ENCODE peak calls at places on chromosomes 12 and 14, in nine cellular contexts. W is astrocyte, Z is H1, P is IMR-90, S is fibroblast of lung, N is OCI-LY7, V is A549, E is PC-3, B is SK-N-SH. F is an unnamed sample.

GRCh38 chr12:12720637-12721250 is 3.6 kb downstream of the CDKN1B start:
- DNase-seq in S (no peak), N (no peak), V (peak), E (peak), W (no peak), P (no peak), Z (no peak), B (no peak), F (no peak)

GRCh38 chr12:116539905-116540482 is 19.2 kb upstream of the MAP1LC3B2 start:
- DNase-seq in N (no peak), E (peak), V (no peak), P (peak), Z (no peak), B (peak), S (peak), W (peak), F (peak)

GRCh38 chr14:27236601-27237000 is 638.8 kb upstream of the NOVA1 start:
- DNase-seq in W (no peak), S (no peak), V (no peak), N (no peak), B (no peak), E (no peak), P (no peak), Z (no peak), F (no peak)

GRCh38 chr14:100525615-100526014 is 61.6 kb downstream of the BEGAIN start:
- DNase-seq in W (no peak), V (no peak), E (no peak), S (no peak), N (no peak), Z (no peak), P (no peak), B (no peak), F (no peak)

GRCh38 chr14:21454843-21455550 is 926 bp downstream of the CHD8 start:
- DNase-seq in S (no peak), W (no peak), N (peak), Z (no peak), E (no peak), P (peak), V (no peak), B (peak), F (peak)

GRCh38 chr12:113384778-113385177 is 18.9 kb downstream of the SDS start:
- DNase-seq in S (no peak), W (no peak), B (no peak), V (no peak), N (no peak), Z (no peak), E (no peak), P (no peak), F (no peak)

GRCh38 chr14:45048385-45048784 is 35.5 kb upstream of the PRPF39 start:
- DNase-seq in N (no peak), S (no peak), V (no peak), Z (no peak), E (no peak), W (no peak), P (no peak), B (no peak), F (no peak)

GRCh38 chr12:43964966-43965365 is 129.1 kb downstream of the TMEM117 start:
- DNase-seq in S (peak), N (no peak), P (peak), E (no peak), V (peak), W (peak), B (no peak), Z (no peak), F (no peak)

GRCh38 chr12:93148412-93148811 is 219.3 kb upstream of the EEA1 start:
- DNase-seq in B (no peak), S (no peak), V (no peak), P (no peak), E (no peak), W (no peak), N (no peak), Z (no peak), F (no peak)

GRCh38 chr12:79766705-79767464 is 76.1 kb upstream of the PAWR start:
- DNase-seq in B (no peak), N (no peak), E (no peak), V (no peak), Z (no peak), P (peak), S (no peak), W (peak), F (no peak)

GRCh38 chr14:59195898-59196297 is 7.4 kb downstream of the DAAM1 start:
- DNase-seq in P (no peak), W (no peak), E (no peak), N (no peak), Z (no peak), S (no peak), V (no peak), B (no peak), F (no peak)

DNA sequence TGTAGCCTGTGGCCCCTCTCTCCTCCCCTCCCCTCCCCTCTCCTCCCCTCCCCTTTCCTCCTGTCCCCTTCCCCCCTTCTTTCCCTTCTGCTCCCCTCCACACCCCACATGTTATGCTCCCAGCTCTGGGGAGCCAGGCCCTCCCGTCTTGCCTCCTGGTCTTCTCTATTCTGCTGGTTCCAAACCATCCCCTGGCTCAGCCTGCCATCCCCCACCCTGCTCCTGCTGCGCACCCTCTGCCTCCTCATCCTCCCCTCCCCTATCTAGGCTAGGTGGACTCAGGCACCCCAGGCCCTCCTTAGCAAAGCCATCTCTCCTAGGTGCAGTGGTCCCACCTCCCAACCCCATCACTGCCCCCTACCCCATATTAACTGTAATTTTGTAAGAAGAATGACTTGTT is 99.5 kb downstream of the CALM1 start:
- DNase-seq in B (peak), Z (peak), E (no peak), S (no peak), V (no peak), W (no peak), P (no peak), N (no peak), F (no peak)
- H3K27ac ChIP-seq in B (no peak), Z (no peak), E (no peak), S (no peak), V (no peak), W (no peak), P (no peak), N (no peak), F (no peak)

DNA sequence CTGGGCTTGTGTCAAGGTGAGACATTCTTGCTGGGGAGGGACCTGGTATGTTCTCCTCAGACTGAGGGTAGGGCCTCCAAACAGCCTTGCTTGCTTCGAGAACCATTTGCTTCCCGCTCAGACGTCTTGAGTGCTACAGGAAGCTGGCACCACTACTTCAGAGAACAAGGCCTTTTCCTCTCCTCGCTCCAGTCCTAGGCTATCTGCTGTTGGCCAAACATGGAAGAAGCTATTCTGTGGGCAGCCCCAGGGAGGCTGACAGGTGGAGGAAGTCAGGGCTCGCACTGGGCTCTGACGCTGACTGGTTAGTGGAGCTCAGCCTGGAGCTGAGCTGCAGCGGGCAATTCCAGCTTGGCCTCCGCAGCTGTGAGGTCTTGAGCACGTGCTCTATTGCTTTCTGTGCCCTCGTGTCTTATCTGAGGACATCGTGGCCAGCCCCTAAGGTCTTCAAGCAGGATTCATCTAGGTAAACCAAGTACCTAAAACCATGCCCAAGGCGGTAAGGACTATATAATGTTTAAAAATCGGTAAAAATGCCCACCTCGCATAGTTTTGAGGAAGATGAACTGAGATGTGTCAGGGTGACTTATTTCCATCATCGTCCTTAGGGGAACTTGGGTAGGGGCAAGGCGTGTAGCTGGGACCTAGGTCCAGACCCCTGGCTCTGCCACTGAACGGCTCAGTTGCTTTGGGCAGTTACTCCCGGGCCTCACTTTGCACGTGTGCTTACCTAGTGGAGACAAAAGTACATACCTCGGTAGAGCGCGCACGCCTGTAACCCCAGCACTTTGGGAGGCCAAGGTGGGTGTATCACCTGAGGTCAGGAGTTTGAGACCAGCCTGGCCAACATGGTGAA is 4.3 kb downstream of the GAPDH start:
- DNase-seq in Z (no peak), B (peak), S (no peak), P (peak), N (peak), V (peak), E (peak), W (peak), F (no peak)
- H3K4me2 ChIP-seq in Z (no peak), B (peak), S (no peak), P (no peak), N (peak), V (peak), E (no peak), W (peak), F (no peak)

GRCh38 chr12:54415223-54415929 is 3.7 kb downstream of the ITGA5 start:
- DNase-seq in E (no peak), W (no peak), S (no peak), N (no peak), B (no peak), P (no peak), Z (no peak), V (no peak), F (no peak)

GRCh38 chr12:54413284-54414190 is 5.5 kb downstream of the ITGA5 start:
- DNase-seq in N (peak), W (peak), B (no peak), E (no peak), S (no peak), Z (no peak), P (no peak), V (no peak), F (no peak)

GRCh38 chr12:54412786-54413185 is 6.3 kb downstream of the ITGA5 start:
- DNase-seq in W (no peak), S (no peak), N (no peak), Z (peak), E (no peak), B (no peak), P (no peak), V (no peak), F (no peak)

GRCh38 chr12:54412348-54412747 is 6.7 kb downstream of the ITGA5 start:
- DNase-seq in V (no peak), P (no peak), S (no peak), W (no peak), E (no peak), N (no peak), B (no peak), Z (peak), F (no peak)

GRCh38 chr12:54414191-54414525 is 4.9 kb downstream of the ITGA5 start:
- DNase-seq in E (no peak), N (no peak), S (no peak), Z (no peak), P (no peak), B (no peak), V (no peak), W (no peak), F (no peak)
- H3K4me3 ChIP-seq in E (no peak), N (no peak), S (peak), Z (no peak), P (no peak), B (no peak), V (no peak), W (no peak), F (no peak)

DNA sequence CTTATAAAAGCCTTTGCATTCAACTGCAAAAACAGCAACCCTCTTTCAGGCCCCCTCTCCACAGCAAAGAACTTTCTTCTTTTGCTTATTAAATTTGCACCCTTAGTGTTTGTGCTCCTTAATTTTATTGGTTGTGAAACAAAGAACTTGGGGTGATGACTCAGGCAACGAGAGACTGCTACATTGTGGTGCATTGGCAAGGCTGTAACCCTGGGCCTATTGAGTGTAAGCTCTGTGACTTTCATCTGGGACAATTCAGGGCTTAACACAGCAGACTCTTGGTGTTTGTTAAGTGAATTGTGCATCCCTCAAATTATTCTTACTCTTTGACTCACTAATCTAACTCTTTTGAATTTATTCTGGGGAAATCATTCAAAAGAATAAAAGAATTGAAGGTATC is 149.2 kb downstream of the RPAP3 start:
- DNase-seq in N (no peak), V (no peak), P (no peak), Z (no peak), S (no peak), W (no peak), E (no peak), B (no peak), F (no peak)
- H3K27ac ChIP-seq in N (no peak), V (no peak), P (no peak), Z (no peak), S (no peak), W (no peak), E (no peak), B (no peak), F (no peak)

GRCh38 chr14:73502017-73502619 is 11.4 kb downstream of the RIOX1 start:
- DNase-seq in V (no peak), Z (no peak), P (no peak), S (peak), N (no peak), W (no peak), E (no peak), B (no peak), F (no peak)

GRCh38 chr14:73500360-73500759 is 9.6 kb downstream of the RIOX1 start:
- DNase-seq in S (no peak), P (no peak), N (no peak), B (no peak), E (peak), W (no peak), V (peak), Z (no peak), F (no peak)

DNA sequence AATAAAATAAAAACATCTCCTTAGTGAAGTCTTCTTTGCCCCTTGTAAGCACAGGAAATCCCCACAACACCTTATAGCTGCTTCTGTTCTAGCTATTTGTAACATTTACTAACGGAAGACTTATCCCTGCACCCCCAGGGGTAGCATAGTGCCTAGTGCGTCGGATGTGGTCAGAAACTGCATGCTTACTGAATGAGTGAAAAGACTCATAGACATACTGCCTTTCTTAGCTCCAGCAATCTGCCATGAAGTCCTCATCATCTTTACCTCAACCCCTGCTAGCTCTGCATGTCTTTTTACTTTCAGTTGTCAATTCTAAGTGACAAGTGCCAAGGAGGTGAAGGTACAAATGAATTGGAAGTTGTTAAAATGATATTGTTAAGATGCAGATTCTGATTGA is 12.9 kb downstream of the RIOX1 start:
- DNase-seq in E (no peak), W (peak), B (no peak), N (peak), P (peak), V (no peak), S (peak), Z (no peak), F (no peak)
- H3K4me2 ChIP-seq in E (no peak), W (peak), B (no peak), N (no peak), P (no peak), V (no peak), S (no peak), Z (no peak), F (no peak)

DNA sequence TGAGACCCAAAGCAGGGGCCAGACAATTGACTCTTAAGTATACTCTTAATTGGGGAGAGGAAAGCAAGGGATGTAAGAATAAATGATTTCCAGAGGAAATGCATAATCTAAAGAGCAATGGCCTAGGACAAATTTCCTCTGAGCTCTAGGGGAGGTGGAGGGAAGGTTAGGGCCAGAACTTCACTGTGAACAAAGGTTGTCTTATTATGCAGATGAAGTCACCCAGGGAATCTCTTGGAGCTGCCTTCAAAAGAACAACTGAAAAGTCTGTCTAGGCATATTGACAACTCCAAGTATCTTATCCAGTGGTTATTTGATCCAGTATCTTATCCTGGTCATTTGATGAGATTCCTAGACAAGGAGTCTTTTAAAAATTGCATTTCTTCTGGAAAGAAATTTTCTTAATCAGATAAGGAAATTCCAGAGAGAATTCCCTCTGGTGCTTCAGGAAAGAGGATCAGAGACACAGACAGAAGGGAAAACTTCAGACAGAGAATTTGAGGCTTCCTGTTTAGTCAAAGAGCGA is 16.5 kb upstream of the SMIM10L1 start:
- DNase-seq in Z (no peak), P (no peak), W (no peak), B (no peak), S (no peak), V (no peak), N (no peak), E (no peak), F (no peak)
- H3K4me3 ChIP-seq in Z (no peak), P (no peak), W (no peak), B (no peak), S (no peak), V (no peak), N (no peak), E (no peak), F (no peak)

GRCh38 chr14:94389731-94390371 is 1.4 kb upstream of the SERPINA1 start:
- DNase-seq in E (no peak), S (no peak), V (no peak), B (no peak), Z (no peak), N (no peak), P (no peak), W (no peak), F (no peak)

GRCh38 chr14:94387051-94388026 is 1.1 kb downstream of the SERPINA1 start:
- DNase-seq in B (no peak), W (no peak), Z (no peak), E (no peak), P (no peak), N (no peak), S (peak), V (no peak), F (no peak)

GRCh38 chr14:94390372-94391086 is 2.1 kb upstream of the SERPINA1 start:
- DNase-seq in Z (no peak), S (no peak), N (no peak), B (no peak), V (no peak), W (no peak), E (peak), P (no peak), F (no peak)

GRCh38 chr14:94388027-94388895 is at the start of gene SERPINA1:
- DNase-seq in V (no peak), S (no peak), Z (no peak), P (peak), W (peak), E (peak), B (no peak), N (no peak), F (peak)

DNA sequence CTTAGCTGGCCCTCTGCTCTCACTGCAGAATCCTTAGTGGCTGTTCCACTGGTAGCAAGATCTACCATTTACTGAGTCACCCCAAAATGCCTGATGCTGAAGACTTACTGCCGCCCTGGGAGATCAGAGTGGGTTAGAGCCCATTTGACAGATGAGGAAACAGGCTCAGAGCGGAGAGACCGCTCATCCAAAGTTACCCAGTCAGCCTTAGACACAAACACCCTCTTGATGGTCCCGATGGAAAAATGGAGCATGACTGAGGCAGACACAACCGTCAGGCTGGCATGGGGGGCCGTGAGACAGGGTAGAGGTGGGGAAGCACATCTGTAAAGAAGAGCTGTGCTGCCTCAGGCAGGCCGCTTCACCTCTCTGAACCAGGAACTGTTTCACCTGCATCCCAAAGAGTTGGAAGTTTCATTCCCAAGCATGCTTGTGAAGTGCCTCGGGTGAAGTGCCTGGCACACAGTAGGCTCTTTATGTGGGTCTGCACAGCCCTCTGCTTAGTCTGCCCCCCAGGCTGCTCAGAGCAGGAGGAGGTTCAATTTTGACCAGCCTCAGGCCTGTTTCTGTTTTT is 581 bp upstream of the SERPINA1 start:
- DNase-seq in P (no peak), V (no peak), N (no peak), Z (no peak), S (no peak), E (no peak), B (no peak), W (no peak), F (no peak)
- H3K27ac ChIP-seq in P (no peak), V (no peak), N (no peak), Z (no peak), S (no peak), E (no peak), B (no peak), W (no peak), F (peak)

DNA sequence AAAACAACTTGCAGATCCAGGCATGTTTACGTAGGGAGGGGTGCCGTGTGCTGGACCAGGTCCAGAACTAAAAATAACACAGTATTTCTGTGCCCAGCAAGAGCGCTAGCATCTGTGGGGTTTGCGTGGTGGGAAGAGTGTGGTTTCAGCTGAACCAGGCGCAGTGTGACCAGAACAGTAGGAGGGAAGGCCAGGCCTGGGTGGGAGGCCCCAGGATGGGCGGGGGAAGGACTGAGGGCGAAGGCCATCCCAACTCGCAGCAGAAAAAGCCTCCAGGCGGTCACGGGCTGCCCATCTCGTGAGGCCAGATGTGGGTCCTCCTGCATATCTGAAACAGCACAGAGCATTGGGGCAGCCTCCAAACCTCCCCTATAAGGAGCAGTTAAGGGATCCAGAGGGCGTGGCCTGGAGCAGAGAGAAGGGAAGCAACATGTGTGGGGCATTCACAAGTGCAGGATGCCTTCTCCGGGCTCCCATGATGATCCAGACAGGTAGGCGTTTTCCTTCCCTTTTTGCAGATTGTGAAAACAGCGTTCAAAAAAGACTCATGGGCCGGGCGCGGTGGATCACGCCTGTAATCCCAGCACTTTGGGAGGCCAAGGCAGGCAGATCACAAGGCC is 17.8 kb upstream of the CD9 start:
- DNase-seq in Z (no peak), S (peak), N (no peak), W (peak), P (peak), E (peak), V (no peak), B (peak), F (peak)
- H3K4me2 ChIP-seq in Z (no peak), S (peak), N (no peak), W (peak), P (no peak), E (peak), V (peak), B (peak), F (peak)

F was measured in hepatocyte.